ENCODE peak calls at places on chromosomes 3 and 15, in eight cellular contexts. V is heart right ventricle; Z is psoas muscle; F is naive thymus-derived CD4-positive, alpha-beta T cell; L is fibroblast of lung; Y is esophagus muscularis mucosa; J is CD8-positive, alpha-beta T cell; O is body of pancreas. E is an unnamed sample. For H3K27me3, H3K4me1 and H3K36me3, the result is how much of the 10 kb centered on the place peaks cover.

GRCh38 chr3:52225452-52226228 is at the start of gene TLR9:
- DNase-seq in F (no peak), L (no peak), V (no peak), O (no peak), Z (peak), J (peak), Y (no peak), E (no peak)

GRCh38 chr3:143135150-143135549 is 15.6 kb downstream of the CHST2 start:
- DNase-seq in L (peak), Z (no peak), F (no peak), Y (no peak), O (peak), J (no peak), V (no peak), E (no peak)

GRCh38 chr3:31219131-31219843 is 313.4 kb upstream of the STT3B start:
- DNase-seq in Y (no peak), F (no peak), O (no peak), J (no peak), L (peak), V (no peak), Z (no peak), E (no peak)

GRCh38 chr15:96311639-96312038 is 18.9 kb upstream of the NR2F2 start:
- DNase-seq in L (no peak), Z (no peak), Y (no peak), V (no peak), F (no peak), J (no peak), O (no peak), E (no peak)

GRCh38 chr15:25783607-25784131 is 79.5 kb downstream of the ATP10A start:
- DNase-seq in L (no peak), F (peak), V (no peak), Y (no peak), O (no peak), J (peak), Z (no peak), E (no peak)

GRCh38 chr3:44321335-44321734 is 17.2 kb upstream of the TCAIM start:
- DNase-seq in Z (no peak), Y (no peak), V (no peak), J (no peak), O (peak), L (no peak), F (no peak), E (no peak)

GRCh38 chr3:129034650-129035049 is 25.9 kb upstream of the GP9 start:
- DNase-seq in F (no peak), J (no peak), L (no peak), Z (no peak), O (no peak), V (no peak), Y (no peak), E (no peak)

GRCh38 chr3:171307988-171308387 is 152.2 kb downstream of the TNIK start:
- DNase-seq in V (no peak), F (no peak), J (no peak), Y (no peak), L (no peak), Z (no peak), O (no peak), E (no peak)

GRCh38 chr3:52056521-52056967 is at the start of gene DUSP7:
- DNase-seq in Y (no peak), J (peak), O (peak), L (peak), V (peak), Z (peak), F (peak), E (peak)

GRCh38 chr3:120749843-120750242 is 7.3 kb downstream of the GTF2E1 start:
- DNase-seq in O (no peak), V (no peak), Y (no peak), L (no peak), J (no peak), F (no peak), Z (no peak), E (no peak)

GRCh38 chr3:127041264-127041820 is 58.4 kb downstream of the PLXNA1 start:
- DNase-seq in J (no peak), L (no peak), O (no peak), F (no peak), V (no peak), Y (no peak), Z (peak), E (no peak)

GRCh38 chr3:38131621-38132369 is 5.1 kb downstream of the ACAA1 start:
- DNase-seq in Y (no peak), Z (no peak), F (no peak), V (no peak), O (no peak), L (peak), J (no peak), E (no peak)

GRCh38 chr3:126777366-126777765 is 73.3 kb downstream of the CHCHD6 start:
- DNase-seq in V (no peak), O (no peak), F (no peak), L (no peak), J (no peak), Y (no peak), Z (no peak), E (no peak)

GRCh38 chr3:18469775-18470174 is 44.6 kb upstream of the SATB1 start:
- DNase-seq in L (no peak), Z (no peak), O (peak), F (no peak), J (no peak), Y (no peak), V (no peak), E (no peak)

GRCh38 chr3:26437678-26438077 is 184.9 kb upstream of the LRRC3B start:
- DNase-seq in L (peak), Z (no peak), O (no peak), Y (no peak), F (no peak), J (no peak), V (no peak), E (no peak)

GRCh38 chr3:8964436-8965370 is 1.4 kb upstream of the RAD18 start:
- DNase-seq in Y (peak), F (no peak), Z (no peak), O (no peak), J (no peak), L (peak), V (no peak), E (no peak)

GRCh38 chr3:170207717-170208116 is 14.5 kb upstream of the PRKCI start:
- DNase-seq in J (no peak), V (no peak), Y (no peak), L (no peak), Z (no peak), F (no peak), O (no peak), E (no peak)

GRCh38 chr15:61499371-61499770 is 270.3 kb upstream of the RORA start:
- DNase-seq in Z (no peak), O (no peak), Y (peak), J (no peak), F (no peak), L (peak), V (no peak), E (no peak)

GRCh38 chr3:55490194-55490913 is 3.2 kb upstream of the WNT5A start:
- DNase-seq in L (no peak), V (no peak), O (no peak), Z (no peak), F (no peak), J (no peak), Y (peak), E (no peak)

GRCh38 chr3:141414141-141414689 is 45.9 kb downstream of the ZBTB38 start:
- DNase-seq in J (peak), L (peak), V (peak), Z (no peak), O (no peak), Y (no peak), F (no peak), E (no peak)

GRCh38 chr3:76063019-76063418 is 277.7 kb upstream of the ZNF717 start:
- DNase-seq in Z (no peak), V (no peak), F (no peak), L (peak), J (no peak), Y (no peak), O (no peak), E (no peak)

GRCh38 chr3:159645874-159646273 is 342.8 kb upstream of the IL12A start:
- DNase-seq in Z (no peak), F (no peak), O (no peak), J (no peak), L (no peak), Y (no peak), V (no peak), E (no peak)

GRCh38 chr3:94822298-94822697 is 759.4 kb downstream of the NSUN3 start:
- DNase-seq in O (no peak), J (no peak), Z (no peak), L (no peak), F (no peak), V (no peak), Y (no peak), E (no peak)

DNA sequence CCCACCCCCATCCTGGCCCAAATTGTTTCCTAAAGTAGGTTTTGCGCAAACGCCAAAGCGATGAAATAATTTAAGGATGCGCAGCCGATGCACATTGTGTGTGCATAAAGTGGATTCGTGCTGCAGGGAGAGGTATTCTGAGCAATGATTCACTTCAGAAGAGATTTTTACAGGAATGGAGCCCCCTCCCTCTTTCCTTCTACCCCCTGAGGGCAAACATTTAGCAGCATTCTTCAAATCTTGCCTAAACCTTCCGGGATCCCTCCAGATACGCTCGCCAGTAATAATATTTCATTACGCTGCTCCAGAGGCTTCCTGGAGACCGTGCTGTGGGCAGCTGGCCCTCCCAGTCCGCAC is 14.6 kb downstream of the ZIC4 start:
- DNase-seq in V (no peak), L (no peak), O (no peak), F (no peak), Y (no peak), Z (no peak), J (no peak), E (no peak)
- H3K27me3 ChIP-seq in V (half or more), L (half or more), O (under half), F (under half), Y (half or more), Z (under half), J (under half), E (half or more)

GRCh38 chr15:33545866-33546265 is 235.1 kb downstream of the RYR3 start:
- DNase-seq in Z (no peak), L (no peak), J (no peak), O (no peak), Y (no peak), F (no peak), V (no peak), E (no peak)
- H3K4me1 ChIP-seq in Z (under half), L (under half), J (under half), O (under half), Y (under half), F (under half), V (under half), E (under half)

GRCh38 chr3:146148468-146148931 is 12.5 kb downstream of the PLOD2 start:
- DNase-seq in L (no peak), V (no peak), Y (no peak), F (no peak), J (no peak), Z (no peak), O (no peak), E (no peak)
- H3K36me3 ChIP-seq in L (under half), V (under half), Y (under half), F (under half), J (under half), Z (under half), O (under half), E (under half)

DNA sequence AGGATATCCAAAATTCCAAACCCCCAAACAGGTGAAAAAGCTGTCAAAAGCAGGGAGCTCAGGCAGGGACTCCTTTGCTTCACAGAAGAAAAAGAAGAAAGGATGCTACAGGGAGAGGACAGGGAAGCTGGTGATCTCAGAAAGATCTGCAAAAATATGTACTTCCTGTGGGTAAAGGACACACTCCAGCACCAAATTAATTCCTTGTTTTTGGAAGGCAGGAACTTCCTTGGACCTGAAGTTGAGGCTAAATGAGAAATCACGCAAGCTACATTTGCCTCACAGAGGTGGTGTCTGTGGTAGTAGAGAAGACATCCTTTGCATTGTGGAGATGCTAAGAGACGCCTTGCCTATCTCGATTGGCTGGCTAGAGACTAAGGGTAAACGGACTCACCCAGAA is 26.7 kb upstream of the ANPEP start:
- DNase-seq in L (no peak), J (no peak), Z (no peak), Y (no peak), F (no peak), O (no peak), V (no peak), E (no peak)
- H3K27me3 ChIP-seq in L (under half), J (under half), Z (under half), Y (under half), F (under half), O (under half), V (under half), E (under half)

GRCh38 chr3:42032693-42033349 is 58.3 kb upstream of the TRAK1 start:
- DNase-seq in L (peak), V (no peak), O (peak), Z (peak), F (no peak), Y (peak), J (no peak), E (peak)
- H3K4me1 ChIP-seq in L (half or more), V (half or more), O (under half), Z (half or more), F (under half), Y (half or more), J (under half), E (half or more)

GRCh38 chr15:75350601-75351331 is 3.9 kb downstream of the NEIL1 start:
- DNase-seq in V (no peak), J (no peak), F (no peak), O (no peak), Y (no peak), Z (no peak), L (no peak), E (no peak)
- H3K36me3 ChIP-seq in V (under half), J (under half), F (under half), O (under half), Y (under half), Z (under half), L (under half), E (under half)

DNA sequence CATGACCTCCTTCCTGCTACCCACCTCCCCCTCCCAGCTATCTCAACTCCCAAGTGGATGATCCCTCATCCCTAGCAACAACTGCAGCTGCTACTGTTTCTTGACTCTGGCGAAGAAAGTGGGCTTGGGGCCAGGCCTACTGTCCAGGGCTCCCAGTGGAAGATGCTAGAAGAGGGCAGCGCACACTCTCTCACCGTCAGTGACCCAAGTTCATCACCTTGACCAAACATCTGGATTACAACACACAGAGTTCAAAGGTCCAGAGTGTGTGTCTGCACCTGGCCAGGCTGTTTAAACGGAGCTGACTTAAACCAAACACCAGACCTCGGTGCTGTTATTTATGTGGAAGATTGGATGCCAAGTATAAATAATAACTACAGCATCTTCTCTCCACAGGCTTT is 385.6 kb downstream of the SHQ1 start:
- DNase-seq in L (no peak), J (no peak), V (peak), F (no peak), O (no peak), Z (peak), Y (no peak), E (no peak)
- H3K27me3 ChIP-seq in L (under half), J (under half), V (under half), F (under half), O (under half), Z (under half), Y (under half), E (under half)

GRCh38 chr3:185549651-185550111 is 2.7 kb downstream of the LIPH start:
- DNase-seq in O (no peak), V (no peak), J (no peak), L (peak), Y (no peak), Z (no peak), F (no peak), E (peak)
- H3K4me1 ChIP-seq in O (under half), V (under half), J (under half), L (under half), Y (under half), Z (under half), F (under half), E (under half)

GRCh38 chr15:63672369-63672768 is 75.2 kb downstream of the FBXL22 start:
- DNase-seq in Z (no peak), F (no peak), O (no peak), J (no peak), Y (no peak), V (no peak), L (no peak), E (no peak)
- H3K36me3 ChIP-seq in Z (under half), F (half or more), O (under half), J (under half), Y (half or more), V (half or more), L (under half), E (half or more)

E was measured in right atrium auricular region.